ENCODE peak calls at places on chromosomes 13 and 19, in five cellular contexts. One of them, this sample, is unnamed.
A peak's percentile ranks its signal among the peaks of the same experiment; 100 is the strongest.

GRCh38 chr19:28836366-28836765 is 376.6 kb downstream of the UQCRFS1 start:
- DNase-seq in K562: no peak
- DNase-seq in H1: no peak
- DNase-seq in HepG2: no peak
- DNase-seq in GM12878: no peak
- DNase-seq in this sample: no peak

GRCh38 chr13:32659736-32660135 is 73.5 kb downstream of the PDS5B start:
- DNase-seq in K562: no peak
- DNase-seq in GM12878: no peak
- DNase-seq in HepG2: no peak
- DNase-seq in H1: no peak
- DNase-seq in this sample: no peak

GRCh38 chr19:40771101-40771539 is 4.2 kb upstream of the MIA start:
- DNase-seq in GM12878: no peak
- DNase-seq in H1: no peak
- DNase-seq in K562: peak; percentile 35
- DNase-seq in HepG2: peak; percentile 34
- DNase-seq in this sample: no peak

GRCh38 chr19:13169769-13170168 is 19.6 kb downstream of the IER2 start:
- DNase-seq in K562: no peak
- DNase-seq in HepG2: no peak
- DNase-seq in H1: no peak
- DNase-seq in GM12878: no peak
- DNase-seq in this sample: no peak

GRCh38 chr13:20053891-20054290 is 95.4 kb downstream of the ZMYM2 start:
- DNase-seq in H1: no peak
- DNase-seq in HepG2: no peak
- DNase-seq in K562: no peak
- DNase-seq in GM12878: no peak
- DNase-seq in this sample: no peak

GRCh38 chr19:58357798-58358145 is 4.5 kb upstream of the A1BG start:
- DNase-seq in H1: no peak
- DNase-seq in K562: no peak
- DNase-seq in GM12878: no peak
- DNase-seq in HepG2: no peak
- DNase-seq in this sample: no peak

GRCh38 chr19:51125421-51126075 is 842 bp downstream of the SIGLEC9 start:
- DNase-seq in HepG2: no peak
- DNase-seq in GM12878: no peak
- DNase-seq in K562: no peak
- DNase-seq in H1: no peak
- DNase-seq in this sample: no peak

GRCh38 chr13:41317243-41317642 is 6.2 kb downstream of the NAA16 start:
- DNase-seq in GM12878: no peak
- DNase-seq in HepG2: no peak
- DNase-seq in K562: no peak
- DNase-seq in H1: no peak
- DNase-seq in this sample: no peak

GRCh38 chr19:44592451-44592890 is 20.9 kb upstream of the IGSF23 start:
- DNase-seq in K562: peak; percentile 50
- DNase-seq in HepG2: no peak
- DNase-seq in GM12878: no peak
- DNase-seq in H1: no peak
- DNase-seq in this sample: no peak

GRCh38 chr13:111215081-111216047 is 100.3 kb downstream of the ARHGEF7 start:
- DNase-seq in HepG2: no peak
- DNase-seq in H1: no peak
- DNase-seq in GM12878: no peak
- DNase-seq in K562: no peak
- DNase-seq in this sample: no peak

GRCh38 chr13:33642374-33643065 is 175.4 kb upstream of the RFC3 start:
- DNase-seq in K562: no peak
- DNase-seq in HepG2: peak; percentile 99
- DNase-seq in GM12878: no peak
- DNase-seq in H1: no peak
- DNase-seq in this sample: peak; percentile 22

GRCh38 chr13:100438059-100438788 is 150.4 kb downstream of the GGACT start:
- DNase-seq in K562: no peak
- DNase-seq in GM12878: no peak
- DNase-seq in HepG2: no peak
- DNase-seq in H1: no peak
- DNase-seq in this sample: no peak

GRCh38 chr13:75226092-75226491 is 255.9 kb downstream of the TBC1D4 start:
- DNase-seq in GM12878: no peak
- DNase-seq in K562: peak; percentile 46
- DNase-seq in HepG2: no peak
- DNase-seq in H1: peak; percentile 9
- DNase-seq in this sample: no peak

GRCh38 chr19:49997709-49998108 is 27.5 kb downstream of the VRK3 start:
- DNase-seq in K562: peak; percentile 51
- DNase-seq in H1: no peak
- DNase-seq in HepG2: peak; percentile 56
- DNase-seq in GM12878: peak; percentile 26
- DNase-seq in this sample: peak; percentile 47

GRCh38 chr19:38417544-38418506 is 8.2 kb downstream of the RASGRP4 start:
- DNase-seq in GM12878: no peak
- DNase-seq in K562: peak; percentile 93
- DNase-seq in H1: no peak
- DNase-seq in HepG2: no peak
- DNase-seq in this sample: peak; percentile 83

GRCh38 chr19:55464039-55464668 is 397 bp downstream of the C19orf85 start:
- DNase-seq in GM12878: no peak
- DNase-seq in HepG2: no peak
- DNase-seq in K562: no peak
- DNase-seq in H1: no peak
- DNase-seq in this sample: no peak

GRCh38 chr19:40620161-40620485 is 19.0 kb downstream of the LTBP4 start:
- DNase-seq in K562: no peak
- DNase-seq in HepG2: no peak
- DNase-seq in H1: no peak
- DNase-seq in GM12878: no peak
- DNase-seq in this sample: no peak

GRCh38 chr19:50669319-50670101 is 20.3 kb downstream of the C19orf81 start:
- DNase-seq in HepG2: no peak
- DNase-seq in H1: no peak
- DNase-seq in GM12878: no peak
- DNase-seq in K562: peak; percentile 75
- DNase-seq in this sample: peak; percentile 16

GRCh38 chr19:36745870-36746269 is 26.7 kb downstream of the ZNF850 start:
- DNase-seq in K562: no peak
- DNase-seq in GM12878: no peak
- DNase-seq in H1: no peak
- DNase-seq in HepG2: no peak
- DNase-seq in this sample: no peak

GRCh38 chr19:7852851-7853759 is 21.1 kb downstream of the PRR36 start:
- DNase-seq in K562: peak; percentile 91
- DNase-seq in GM12878: no peak
- DNase-seq in HepG2: peak; percentile 90
- DNase-seq in H1: no peak
- DNase-seq in this sample: no peak

GRCh38 chr19:38204096-38204495 is 19.9 kb downstream of the DPF1 start:
- DNase-seq in H1: no peak
- DNase-seq in K562: peak; percentile 51
- DNase-seq in HepG2: no peak
- DNase-seq in GM12878: no peak
- DNase-seq in this sample: no peak

GRCh38 chr19:4294389-4294788 is 7.8 kb downstream of the TMIGD2 start:
- DNase-seq in GM12878: no peak
- DNase-seq in HepG2: no peak
- DNase-seq in H1: no peak
- DNase-seq in K562: no peak
- DNase-seq in this sample: no peak

GRCh38 chr13:82062772-82063171 is 1721.8 kb upstream of the SPRY2 start:
- DNase-seq in HepG2: no peak
- DNase-seq in GM12878: no peak
- DNase-seq in K562: no peak
- DNase-seq in H1: no peak
- DNase-seq in this sample: no peak

GRCh38 chr19:13866463-13867046 is 10.4 kb upstream of the NANOS3 start:
- DNase-seq in GM12878: no peak
- DNase-seq in HepG2: no peak
- DNase-seq in K562: no peak
- DNase-seq in H1: no peak
- DNase-seq in this sample: no peak

GRCh38 chr19:6065685-6066365 is 44.5 kb downstream of the RFX2 start:
- DNase-seq in GM12878: no peak
- DNase-seq in K562: peak; percentile 83
- DNase-seq in H1: no peak
- DNase-seq in HepG2: peak; percentile 87
- DNase-seq in this sample: peak; percentile 86

GRCh38 chr19:37519890-37520289 is 13.2 kb downstream of the ZNF793 start:
- DNase-seq in H1: no peak
- DNase-seq in K562: no peak
- DNase-seq in HepG2: no peak
- DNase-seq in GM12878: no peak
- DNase-seq in this sample: no peak

GRCh38 chr13:75687145-75687763 is 51.1 kb downstream of the LMO7 start:
- DNase-seq in H1: no peak
- DNase-seq in GM12878: no peak
- DNase-seq in K562: peak; percentile 9
- DNase-seq in HepG2: peak; percentile 46
- DNase-seq in this sample: no peak

GRCh38 chr13:43489168-43489730 is 297.5 kb downstream of the ENOX1 start:
- DNase-seq in GM12878: no peak
- DNase-seq in H1: no peak
- DNase-seq in K562: no peak
- DNase-seq in HepG2: no peak
- DNase-seq in this sample: no peak

GRCh38 chr13:25732146-25732865 is 319.5 kb downstream of the SHISA2 start:
- DNase-seq in K562: no peak
- DNase-seq in GM12878: no peak
- DNase-seq in H1: no peak
- DNase-seq in HepG2: no peak
- DNase-seq in this sample: no peak

GRCh38 chr13:87128006-87128405 is 543.2 kb upstream of the SLITRK5 start:
- DNase-seq in GM12878: no peak
- DNase-seq in H1: peak; percentile 43
- DNase-seq in HepG2: no peak
- DNase-seq in K562: no peak
- DNase-seq in this sample: no peak

GRCh38 chr13:51698352-51698751 is 105.6 kb downstream of the DHRS12 start:
- DNase-seq in GM12878: no peak
- DNase-seq in K562: no peak
- DNase-seq in H1: no peak
- DNase-seq in HepG2: no peak
- DNase-seq in this sample: no peak

GRCh38 chr13:51697181-51697580 is 106.8 kb downstream of the DHRS12 start:
- DNase-seq in HepG2: no peak
- DNase-seq in K562: no peak
- DNase-seq in H1: no peak
- DNase-seq in GM12878: no peak
- DNase-seq in this sample: no peak

DNA sequence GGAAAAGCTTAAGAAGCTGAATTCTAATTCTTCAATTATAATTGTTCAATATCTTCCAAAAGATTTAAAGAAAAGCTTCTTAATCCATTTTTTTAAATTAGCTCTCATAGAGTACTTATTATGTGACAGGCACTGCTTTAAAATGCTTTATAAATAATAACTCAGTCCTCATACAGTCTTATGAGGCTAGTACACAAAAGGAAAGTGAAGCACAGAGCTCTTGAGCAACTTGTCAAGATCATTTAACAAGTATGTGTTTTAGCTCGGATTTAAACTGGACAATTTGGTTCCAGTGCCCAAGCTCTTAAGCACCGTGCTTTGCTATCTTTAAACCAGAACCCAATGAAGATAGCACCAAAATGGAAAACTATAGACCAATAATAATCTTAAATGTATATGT is 106.1 kb downstream of the DHRS12 start:
- DNase-seq in GM12878: no peak
- DNase-seq in H1: no peak
- DNase-seq in HepG2: no peak
- DNase-seq in K562: no peak
- DNase-seq in this sample: no peak
- TF ChIP-seq GABPA in GM12878: no peak
- TF ChIP-seq GABPA in H1: no peak
- TF ChIP-seq GABPA in HepG2: no peak
- TF ChIP-seq GABPA in K562: no peak
- TF ChIP-seq GABPA in this sample: no peak

GRCh38 chr13:29908411-29908810 is 58.0 kb upstream of the UBL3 start:
- DNase-seq in HepG2: no peak
- DNase-seq in K562: no peak
- DNase-seq in GM12878: no peak
- DNase-seq in H1: no peak
- DNase-seq in this sample: no peak
- H3K4me3 ChIP-seq in HepG2: no peak overlapping the region
- H3K4me3 ChIP-seq in K562: no peak overlapping the region
- H3K4me3 ChIP-seq in GM12878: no peak overlapping the region
- H3K4me3 ChIP-seq in H1: no peak overlapping the region
- H3K4me3 ChIP-seq in this sample: no peak overlapping the region

GRCh38 chr19:35513231-35513974 is at the start of gene DMKN:
- DNase-seq in HepG2: peak; percentile 22
- DNase-seq in GM12878: no peak
- DNase-seq in H1: no peak
- DNase-seq in K562: peak; percentile 40
- DNase-seq in this sample: no peak
- H3K27ac ChIP-seq in HepG2: no peak within 1 kb of the TSS
- H3K27ac ChIP-seq in GM12878: no peak within 1 kb of the TSS
- H3K27ac ChIP-seq in H1: no peak within 1 kb of the TSS
- H3K27ac ChIP-seq in K562: no peak within 1 kb of the TSS
- H3K27ac ChIP-seq in this sample: no peak within 1 kb of the TSS

GRCh38 chr13:40187836-40188591 is 478.4 kb downstream of the FOXO1 start:
- DNase-seq in K562: no peak
- DNase-seq in HepG2: no peak
- DNase-seq in H1: no peak
- DNase-seq in GM12878: no peak
- DNase-seq in this sample: no peak

GRCh38 chr13:40186636-40187323 is 479.7 kb downstream of the FOXO1 start:
- DNase-seq in K562: no peak
- DNase-seq in GM12878: no peak
- DNase-seq in HepG2: no peak
- DNase-seq in H1: no peak
- DNase-seq in this sample: no peak

GRCh38 chr13:40185393-40185792 is 481.0 kb downstream of the FOXO1 start:
- DNase-seq in GM12878: no peak
- DNase-seq in K562: no peak
- DNase-seq in HepG2: no peak
- DNase-seq in H1: no peak
- DNase-seq in this sample: no peak

GRCh38 chr13:40186041-40186440 is 480.4 kb downstream of the FOXO1 start:
- DNase-seq in K562: no peak
- DNase-seq in GM12878: no peak
- DNase-seq in HepG2: no peak
- DNase-seq in H1: no peak
- DNase-seq in this sample: no peak

DNA sequence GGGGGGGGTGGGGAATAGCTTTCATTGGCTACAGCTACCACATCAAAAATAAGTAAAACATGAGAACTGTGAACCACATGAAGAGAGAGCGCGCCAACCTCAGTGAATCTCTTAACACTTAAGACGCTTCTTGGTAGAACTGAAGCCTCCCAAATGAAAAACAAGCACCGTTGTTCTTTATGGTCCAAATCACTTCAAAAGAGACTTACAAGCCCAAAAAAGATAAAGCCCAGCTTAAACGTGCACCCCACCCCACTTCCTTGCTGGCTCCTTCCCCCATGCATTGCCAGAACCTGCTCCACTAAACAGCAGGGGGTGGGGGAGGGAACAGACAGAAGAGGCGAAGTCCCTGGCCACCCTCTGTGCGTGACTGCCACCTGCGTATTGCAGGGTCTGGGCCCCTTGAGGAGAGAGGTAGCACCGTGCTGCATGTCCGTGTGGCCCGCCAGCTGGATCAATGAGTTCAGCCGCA is 479.1 kb downstream of the FOXO1 start:
- DNase-seq in HepG2: no peak
- DNase-seq in H1: no peak
- DNase-seq in GM12878: no peak
- DNase-seq in K562: no peak
- DNase-seq in this sample: no peak
- TF ChIP-seq GABPA in HepG2: no peak
- TF ChIP-seq GABPA in H1: no peak
- TF ChIP-seq GABPA in GM12878: no peak
- TF ChIP-seq GABPA in K562: no peak
- TF ChIP-seq GABPA in this sample: no peak

This sample was measured in HL-60.